ENCODE peak calls at places on chromosomes 5 and 9, in five cellular contexts. S is K562, N is SK-N-SH, O is HCT116, I is GM12878. P is an unnamed sample.

GRCh38 chr5:9348296-9348996 is 197.4 kb downstream of the SEMA5A start:
- DNase-seq in N (peak), S (no peak), O (no peak), I (no peak), P (no peak)

GRCh38 chr5:165497707-165498106 is 1992.3 kb downstream of the MAT2B start:
- DNase-seq in O (no peak), N (peak), I (no peak), S (no peak), P (peak)

GRCh38 chr5:5380298-5380697 is 42.2 kb upstream of the ICE1 start:
- DNase-seq in I (no peak), N (no peak), S (no peak), O (no peak), P (no peak)

GRCh38 chr5:141965071-141965470 is 3.8 kb upstream of the RNF14 start:
- DNase-seq in N (no peak), O (no peak), I (no peak), S (no peak), P (no peak)

GRCh38 chr9:83765376-83765775 is 52.2 kb downstream of the GKAP1 start:
- DNase-seq in S (no peak), O (no peak), N (no peak), I (no peak), P (no peak)

GRCh38 chr5:95958308-95959014 is 3.2 kb downstream of the ELL2 start:
- DNase-seq in N (no peak), O (no peak), I (no peak), S (no peak), P (no peak)

GRCh38 chr9:133121200-133122166 is at the start of gene RALGDS:
- DNase-seq in O (peak), I (no peak), N (peak), S (peak), P (peak)

GRCh38 chr5:125463441-125464092 is 717.1 kb upstream of the ZNF608 start:
- DNase-seq in S (no peak), N (no peak), O (no peak), I (no peak), P (no peak)

GRCh38 chr9:89359018-89359417 is 40.7 kb downstream of the SECISBP2 start:
- DNase-seq in I (no peak), S (no peak), O (no peak), N (peak), P (no peak)

GRCh38 chr5:83899351-83899970 is 178.8 kb upstream of the HAPLN1 start:
- DNase-seq in O (no peak), S (no peak), N (no peak), I (no peak), P (no peak)

GRCh38 chr5:128579669-128580068 is 41.6 kb upstream of the FBN2 start:
- DNase-seq in O (no peak), S (no peak), I (no peak), N (no peak), P (no peak)

GRCh38 chr5:150960791-150961396 is 56.1 kb upstream of the ZNF300 start:
- DNase-seq in I (no peak), O (peak), N (no peak), S (no peak), P (no peak)

GRCh38 chr9:133234577-133235322 is 25.7 kb upstream of the OBP2B start:
- DNase-seq in O (no peak), I (no peak), N (no peak), S (no peak), P (no peak)

GRCh38 chr5:7910738-7911428 is 41.9 kb downstream of the MTRR start:
- DNase-seq in I (no peak), O (no peak), N (no peak), S (no peak), P (no peak)

GRCh38 chr5:148897842-148898241 is 71.4 kb downstream of the ADRB2 start:
- DNase-seq in I (no peak), O (no peak), S (no peak), N (no peak), P (no peak)

GRCh38 chr9:34502471-34503335 is 20.1 kb downstream of the ENHO start:
- DNase-seq in O (no peak), I (no peak), S (no peak), N (no peak), P (no peak)

GRCh38 chr9:21506910-21507795 is 25.0 kb upstream of the IFNE start:
- DNase-seq in S (no peak), O (no peak), I (no peak), N (no peak), P (no peak)

GRCh38 chr5:154610321-154611154 is 132.5 kb upstream of the HAND1 start:
- DNase-seq in O (peak), I (peak), S (peak), N (peak), P (peak)

GRCh38 chr9:123131258-123131657 is 97.8 kb downstream of the GPR21 start:
- DNase-seq in N (no peak), I (no peak), O (no peak), S (no peak), P (no peak)

GRCh38 chr9:94866770-94867169 is 140.3 kb downstream of the AOPEP start:
- DNase-seq in N (peak), I (no peak), O (no peak), S (no peak), P (no peak)

GRCh38 chr9:27529316-27530278 is at the start of gene MOB3B:
- DNase-seq in I (no peak), N (peak), S (peak), O (peak), P (peak)

GRCh38 chr5:123344819-123345426 is 78.3 kb downstream of the CEP120 start:
- DNase-seq in I (no peak), S (peak), N (peak), O (no peak), P (peak)

GRCh38 chr5:112823656-112824055 is 37.4 kb upstream of the SRP19 start:
- DNase-seq in S (no peak), N (no peak), O (no peak), I (no peak), P (peak)

GRCh38 chr9:87751423-87751822 is 25.5 kb downstream of the CTSL start:
- DNase-seq in O (no peak), N (no peak), S (no peak), I (no peak), P (no peak)

GRCh38 chr9:124392855-124393460 is 22.3 kb downstream of the PSMB7 start:
- DNase-seq in S (peak), O (peak), I (no peak), N (peak), P (peak)

GRCh38 chr5:172640139-172640538 is 924 bp upstream of the NEURL1B start:
- DNase-seq in I (no peak), O (no peak), N (no peak), S (no peak), P (no peak)

GRCh38 chr5:143352691-143353090 is 50.8 kb downstream of the NR3C1 start:
- DNase-seq in I (no peak), N (no peak), O (no peak), S (no peak), P (no peak)

GRCh38 chr5:423626-424258 is 19.2 kb upstream of the EXOC3 start:
- DNase-seq in S (no peak), I (no peak), O (no peak), N (no peak), P (no peak)

GRCh38 chr9:17734674-17735073 is 155.8 kb downstream of the SH3GL2 start:
- DNase-seq in I (no peak), O (no peak), N (no peak), S (no peak), P (no peak)

GRCh38 chr9:129270205-129270604 is 92.1 kb upstream of the IER5L start:
- DNase-seq in I (peak), S (no peak), N (no peak), O (no peak), P (no peak)

GRCh38 chr9:111937781-111938426 is 41.3 kb downstream of the UGCG start:
- DNase-seq in S (no peak), I (peak), O (no peak), N (no peak), P (no peak)

GRCh38 chr5:132087176-132087575 is 13.6 kb downstream of the CSF2 start:
- DNase-seq in N (no peak), O (no peak), S (no peak), I (no peak), P (no peak)

GRCh38 chr5:93578813-93579560 is 2.0 kb downstream of the NR2F1-AS1 start:
- DNase-seq in I (no peak), S (no peak), N (peak), O (no peak), P (no peak)
- TF ChIP-seq JUND in I (no peak), S (no peak), N (no peak), O (no peak), P (no peak)

GRCh38 chr9:12464910-12465512 is 228.2 kb upstream of the TYRP1 start:
- DNase-seq in O (no peak), I (no peak), S (peak), N (peak), P (peak)
- TF ChIP-seq JUND in O (no peak), I (no peak), S (no peak), N (no peak), P (no peak)

GRCh38 chr5:103256178-103256577 is 2.4 kb upstream of the MACIR start:
- DNase-seq in O (no peak), I (no peak), S (no peak), N (no peak), P (peak)
- TF ChIP-seq JUND in O (no peak), I (no peak), S (no peak), N (no peak), P (no peak)

DNA sequence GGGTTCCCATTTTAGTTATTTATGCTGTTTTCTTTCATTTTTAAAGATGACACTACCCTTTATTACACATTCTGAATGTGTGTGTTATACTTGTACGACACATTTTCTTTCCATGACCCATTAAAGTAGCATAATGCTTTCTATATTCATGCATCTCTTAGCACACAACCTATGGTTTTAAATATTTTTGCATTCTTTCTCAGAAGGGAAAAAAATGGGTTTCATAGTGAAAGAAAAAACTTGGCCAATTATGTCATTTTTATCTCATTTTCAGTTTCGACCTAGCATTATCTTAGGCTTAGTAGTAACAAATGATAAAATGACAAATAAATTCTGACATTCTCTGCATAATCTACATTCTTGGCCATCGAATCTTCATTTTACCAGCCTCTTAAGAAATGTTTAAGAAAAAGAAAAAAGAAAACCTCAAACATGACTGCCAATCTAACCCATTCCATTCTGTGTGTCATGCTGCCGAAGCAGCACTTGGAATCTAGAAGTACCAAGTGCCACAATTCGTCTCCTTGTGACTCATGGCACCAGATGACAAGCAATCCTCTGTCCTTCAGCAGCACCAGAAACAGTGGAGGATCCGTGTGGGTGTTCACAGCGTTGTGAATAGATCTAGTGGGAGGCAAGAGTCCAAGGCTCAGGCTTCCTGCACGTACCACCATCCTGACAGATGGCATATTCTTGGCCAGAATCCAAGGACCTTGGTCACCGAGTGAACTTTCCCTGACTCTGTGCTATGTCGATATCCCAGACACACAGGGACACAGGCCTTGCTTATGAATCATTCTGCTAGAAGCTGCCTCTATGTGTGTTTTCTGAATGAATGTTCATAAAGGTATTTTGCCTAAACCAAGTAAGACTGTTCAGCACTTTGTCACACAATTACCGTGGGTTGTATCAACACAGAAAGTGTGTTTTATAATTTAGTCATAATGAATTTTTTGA is 502.7 kb downstream of the NR2F1-AS1 start:
- DNase-seq in N (peak), I (peak), S (no peak), O (peak), P (no peak)
- TF ChIP-seq JUND in N (peak), I (no peak), S (no peak), O (peak), P (no peak)

DNA sequence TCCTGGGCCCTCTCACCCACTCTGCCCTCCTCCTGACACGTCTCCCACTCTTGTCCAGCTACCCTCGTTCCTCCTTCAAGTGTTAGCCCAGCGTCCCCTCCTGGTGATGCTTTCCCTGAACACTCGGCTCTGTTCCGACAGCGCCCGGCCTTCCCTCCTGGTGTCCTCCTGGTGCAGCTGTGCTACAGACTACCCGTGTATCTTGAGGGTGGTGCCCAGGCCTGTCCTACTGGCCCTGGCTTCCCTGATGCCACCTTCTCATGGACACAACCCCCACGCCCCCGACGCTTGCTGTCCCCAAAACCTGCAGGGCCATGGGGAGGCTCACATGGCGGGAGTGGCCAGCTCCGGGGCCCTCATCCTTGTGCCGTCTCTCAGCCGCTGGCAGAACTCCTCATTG is 21.4 kb upstream of the SCGB3A1 start:
- DNase-seq in O (no peak), S (no peak), N (no peak), I (no peak), P (no peak)
- TF ChIP-seq JUND in O (no peak), S (no peak), N (no peak), I (no peak), P (no peak)

GRCh38 chr9:4286086-4286485 is 13.8 kb downstream of the GLIS3 start:
- DNase-seq in N (no peak), S (no peak), O (no peak), I (no peak), P (no peak)

GRCh38 chr9:4287886-4288588 is 11.8 kb downstream of the GLIS3 start:
- DNase-seq in O (no peak), S (no peak), I (no peak), N (no peak), P (no peak)

GRCh38 chr9:4289411-4290380 is 10.2 kb downstream of the GLIS3 start:
- DNase-seq in I (no peak), O (no peak), N (no peak), S (no peak), P (no peak)

GRCh38 chr9:4284925-4285324 is 14.9 kb downstream of the GLIS3 start:
- DNase-seq in S (no peak), O (no peak), I (no peak), N (no peak), P (no peak)

DNA sequence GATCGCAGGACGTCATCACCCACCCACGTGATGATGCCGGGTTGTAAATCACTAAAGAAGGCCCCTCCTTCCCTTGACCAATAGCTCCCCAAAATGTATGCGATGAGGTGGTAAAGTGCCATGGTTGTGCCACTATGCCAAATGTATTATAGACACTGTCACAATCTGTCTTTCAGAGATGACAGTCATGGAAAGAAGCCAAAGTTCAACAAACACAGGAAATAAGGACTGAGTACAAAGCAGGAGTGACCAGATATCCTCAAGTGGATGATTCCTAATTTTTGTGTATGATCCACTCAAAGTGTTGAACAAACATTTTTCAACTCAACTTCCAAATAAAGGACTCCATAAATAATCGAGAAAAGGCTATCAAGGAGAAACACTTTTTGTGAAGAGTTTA is 12.5 kb downstream of the GLIS3 start:
- DNase-seq in O (no peak), N (no peak), I (no peak), S (no peak), P (no peak)
- TF ChIP-seq JUND in O (no peak), N (no peak), I (no peak), S (no peak), P (no peak)

GRCh38 chr5:2905741-2906140 is 154.3 kb upstream of the IRX2 start:
- DNase-seq in O (no peak), N (no peak), S (no peak), I (no peak), P (no peak)
- TF ChIP-seq JUND in O (no peak), N (no peak), S (no peak), I (no peak), P (no peak)

P was measured in T47D.